ENCODE peak calls at places on chromosomes 16 and 17, in ten cellular contexts. C, T, X, D, V, I, A, F, Z and W are unnamed samples. For H3K27me3, the result is how much of the 10 kb centered on the place peaks cover.

GRCh38 chr16:89064606-89065444 is 28.8 kb upstream of the ACSF3 start:
- DNase-seq in C (no peak), T (no peak), X (no peak), D (no peak), V (no peak), I (no peak), A (no peak), F (no peak), Z (no peak), W (no peak)

GRCh38 chr17:7191571-7192270 is 12.6 kb upstream of the ASGR1 start:
- DNase-seq in C (peak), T (no peak), X (no peak), D (no peak), V (peak), I (no peak), A (peak), F (no peak), Z (peak), W (no peak)

GRCh38 chr17:56979091-56979480 is 1.2 kb downstream of the SCPEP1 start:
- DNase-seq in C (no peak), T (no peak), X (no peak), D (peak), V (no peak), I (no peak), A (no peak), F (no peak), Z (peak), W (no peak)

GRCh38 chr17:36980281-36980761 is 31.6 kb downstream of the AATF start:
- DNase-seq in C (no peak), T (no peak), X (peak), D (no peak), V (no peak), I (peak), A (no peak), F (no peak), Z (peak), W (no peak)

GRCh38 chr17:81251091-81251942 is 12.2 kb downstream of the NDUFAF8 start:
- DNase-seq in C (peak), T (no peak), X (no peak), D (no peak), V (no peak), I (no peak), A (peak), F (no peak), Z (no peak), W (no peak)

GRCh38 chr17:68910789-68911431 is 44.3 kb downstream of the ABCA8 start:
- DNase-seq in C (no peak), T (no peak), X (no peak), D (no peak), V (no peak), I (no peak), A (no peak), F (no peak), Z (no peak), W (no peak)

GRCh38 chr16:672371-672770 is 3.1 kb upstream of the RHBDL1 start:
- DNase-seq in C (no peak), T (no peak), X (no peak), D (no peak), V (no peak), I (no peak), A (no peak), F (no peak), Z (no peak), W (no peak)

GRCh38 chr17:43661699-43662431 is at the start of gene MEOX1:
- DNase-seq in C (peak), T (no peak), X (peak), D (peak), V (no peak), I (no peak), A (no peak), F (no peak), Z (no peak), W (peak)

GRCh38 chr16:27638833-27639587 is 89.1 kb downstream of the KATNIP start:
- DNase-seq in C (no peak), T (no peak), X (no peak), D (peak), V (no peak), I (no peak), A (no peak), F (no peak), Z (no peak), W (no peak)

GRCh38 chr17:39144414-39144813 is 7.0 kb downstream of the PLXDC1 start:
- DNase-seq in C (no peak), T (peak), X (peak), D (peak), V (peak), I (no peak), A (no peak), F (peak), Z (no peak), W (peak)

GRCh38 chr17:6066183-6066948 is 3.8 kb upstream of the WSCD1 start:
- DNase-seq in C (no peak), T (no peak), X (no peak), D (no peak), V (no peak), I (no peak), A (no peak), F (no peak), Z (no peak), W (no peak)

GRCh38 chr16:66832190-66832589 is 1.4 kb upstream of the NAE1 start:
- DNase-seq in C (no peak), T (no peak), X (no peak), D (no peak), V (no peak), I (no peak), A (no peak), F (no peak), Z (no peak), W (no peak)

GRCh38 chr17:7262192-7263070 is at the start of gene CLDN7:
- DNase-seq in C (no peak), T (no peak), X (no peak), D (no peak), V (peak), I (no peak), A (no peak), F (no peak), Z (peak), W (no peak)

GRCh38 chr17:19958023-19958422 is 19.6 kb downstream of the AKAP10 start:
- DNase-seq in C (no peak), T (no peak), X (peak), D (peak), V (no peak), I (peak), A (no peak), F (no peak), Z (peak), W (peak)

GRCh38 chr17:9622961-9623360 is 22.4 kb upstream of the USP43 start:
- DNase-seq in C (no peak), T (no peak), X (no peak), D (no peak), V (no peak), I (no peak), A (no peak), F (no peak), Z (no peak), W (no peak)

GRCh38 chr16:68644715-68645493 is at the start of gene CDH3:
- DNase-seq in C (peak), T (no peak), X (no peak), D (peak), V (peak), I (no peak), A (no peak), F (no peak), Z (peak), W (no peak)

GRCh38 chr17:78925234-78925633 is at the start of gene TIMP2:
- DNase-seq in C (peak), T (peak), X (peak), D (no peak), V (peak), I (peak), A (peak), F (no peak), Z (peak), W (peak)

GRCh38 chr17:43834106-43834505 is 1.2 kb upstream of the MPP3 start:
- DNase-seq in C (no peak), T (peak), X (peak), D (peak), V (no peak), I (no peak), A (no peak), F (no peak), Z (no peak), W (no peak)

GRCh38 chr16:7303014-7303676 is 29.5 kb upstream of the RBFOX1 start:
- DNase-seq in C (peak), T (no peak), X (no peak), D (no peak), V (no peak), I (no peak), A (no peak), F (no peak), Z (peak), W (no peak)

GRCh38 chr17:44110823-44111633 is 12.4 kb downstream of the HDAC5 start:
- DNase-seq in C (peak), T (peak), X (peak), D (peak), V (peak), I (peak), A (peak), F (peak), Z (peak), W (peak)

GRCh38 chr17:60165976-60166375 is 16.2 kb downstream of the CA4 start:
- DNase-seq in C (no peak), T (no peak), X (no peak), D (peak), V (no peak), I (no peak), A (no peak), F (no peak), Z (no peak), W (no peak)

GRCh38 chr17:1137465-1137894 is 42.3 kb downstream of the ABR start:
- DNase-seq in C (no peak), T (no peak), X (peak), D (no peak), V (no peak), I (peak), A (no peak), F (no peak), Z (no peak), W (no peak)

GRCh38 chr17:33989357-33990148 is 265.5 kb upstream of the CCL2 start:
- DNase-seq in C (no peak), T (no peak), X (no peak), D (no peak), V (no peak), I (no peak), A (no peak), F (no peak), Z (no peak), W (no peak)

GRCh38 chr17:42361781-42362186 is 26.5 kb downstream of the STAT3 start:
- DNase-seq in C (no peak), T (no peak), X (no peak), D (no peak), V (no peak), I (no peak), A (no peak), F (no peak), Z (no peak), W (no peak)

GRCh38 chr17:7041607-7042506 is 2.0 kb downstream of the SLC16A11 start:
- DNase-seq in C (no peak), T (no peak), X (no peak), D (no peak), V (no peak), I (no peak), A (no peak), F (no peak), Z (peak), W (no peak)

GRCh38 chr16:75227361-75228142 is 8.8 kb downstream of the CTRB1 start:
- DNase-seq in C (no peak), T (no peak), X (no peak), D (no peak), V (no peak), I (peak), A (no peak), F (no peak), Z (no peak), W (no peak)

GRCh38 chr17:45917081-45917480 is 22.7 kb downstream of the MAPT start:
- DNase-seq in C (no peak), T (no peak), X (no peak), D (no peak), V (no peak), I (no peak), A (no peak), F (no peak), Z (no peak), W (no peak)

GRCh38 chr16:9677301-9677653 is 505.0 kb downstream of the GRIN2A start:
- DNase-seq in C (no peak), T (no peak), X (no peak), D (no peak), V (no peak), I (no peak), A (no peak), F (no peak), Z (no peak), W (no peak)

GRCh38 chr17:55814377-55814776 is 63.5 kb downstream of the PCTP start:
- DNase-seq in C (no peak), T (no peak), X (peak), D (no peak), V (no peak), I (peak), A (no peak), F (no peak), Z (no peak), W (no peak)

GRCh38 chr16:1575578-1575977 is 36.3 kb downstream of the IFT140 start:
- DNase-seq in C (no peak), T (no peak), X (no peak), D (no peak), V (no peak), I (no peak), A (no peak), F (no peak), Z (no peak), W (no peak)

DNA sequence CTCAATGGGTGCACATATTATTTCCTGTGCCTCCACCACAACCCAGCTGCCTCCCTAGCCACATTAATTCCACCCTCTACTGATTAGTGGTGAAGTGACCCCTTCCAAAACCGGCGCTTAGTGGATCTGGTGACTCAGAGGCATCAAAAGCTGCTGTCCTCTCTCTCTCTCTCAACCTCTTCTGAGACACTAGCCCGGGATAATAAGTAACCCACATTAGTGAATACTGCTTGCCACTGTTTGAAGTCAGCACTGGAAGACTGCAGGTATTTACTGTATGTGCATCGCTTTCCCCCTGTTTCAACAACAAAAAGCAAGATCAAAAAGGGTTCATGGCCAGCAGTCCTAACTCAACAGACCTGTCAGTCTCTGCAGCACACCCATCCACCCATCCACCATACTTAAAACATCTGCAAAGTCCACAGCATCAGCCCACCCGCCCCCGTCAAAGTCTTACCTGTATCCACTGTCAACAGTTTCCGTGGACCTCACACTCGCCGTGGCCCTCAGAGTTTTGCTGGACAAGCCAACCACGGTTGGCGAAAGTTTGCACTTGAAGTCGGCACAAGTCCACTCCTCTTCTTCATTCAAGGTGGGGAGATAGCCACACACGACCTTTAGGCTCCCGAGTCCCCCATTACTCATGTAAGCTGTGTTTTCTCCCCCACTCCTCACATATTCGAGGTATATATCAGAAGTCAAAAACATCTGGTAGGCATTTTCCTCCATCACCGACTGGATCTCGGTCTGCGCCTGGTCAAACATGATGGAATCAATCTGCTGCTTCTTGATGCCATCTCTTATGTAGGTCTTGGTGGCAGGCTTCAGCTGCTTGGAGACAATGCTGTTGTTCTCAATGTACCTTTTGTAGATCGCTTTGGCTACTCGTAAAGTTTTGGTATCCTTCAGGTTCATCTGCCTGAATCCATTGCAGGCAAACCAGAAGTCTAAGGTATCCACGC is 3.8 kb downstream of the AXIN2 start:
- DNase-seq in C (no peak), T (no peak), X (no peak), D (no peak), V (no peak), I (no peak), A (no peak), F (no peak), Z (no peak), W (no peak)
- H3K4me3 ChIP-seq in C (peak), T (peak), X (no peak), D (no peak), V (no peak), I (no peak), A (no peak), F (peak), Z (peak), W (no peak)

DNA sequence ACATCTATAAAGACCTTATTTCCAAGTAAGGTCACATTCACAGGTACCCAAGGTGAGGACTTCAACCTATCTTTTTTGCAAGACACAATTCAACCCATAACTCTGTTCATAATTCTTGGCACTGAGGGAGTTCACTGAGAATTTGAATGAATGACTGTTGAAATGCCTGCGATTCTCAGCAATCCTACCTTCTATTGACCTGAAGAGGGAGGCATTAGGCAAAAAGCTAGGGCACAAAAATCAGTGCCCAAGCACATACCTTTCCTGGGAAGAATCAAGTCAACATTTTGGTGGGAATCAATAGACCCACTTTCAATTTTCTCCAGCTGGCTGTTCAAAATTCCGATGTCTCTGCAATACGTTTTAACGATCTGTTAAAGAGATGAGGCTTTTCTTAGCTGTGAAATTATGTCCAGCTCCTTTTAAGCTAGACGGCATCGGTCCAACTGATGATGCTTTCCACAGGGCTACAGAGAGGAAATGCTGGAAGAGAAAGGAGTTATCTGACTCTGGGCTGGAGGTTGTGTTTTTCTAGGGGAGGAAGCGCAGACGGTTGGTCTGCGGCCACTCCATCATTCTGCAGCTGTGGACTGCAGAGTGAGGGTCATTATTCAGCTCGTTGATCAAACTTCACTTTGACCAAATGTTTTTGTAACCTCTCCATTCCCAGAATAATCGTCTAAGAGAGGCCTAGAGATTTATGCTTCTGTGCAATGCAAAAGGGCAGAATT is 25.1 kb downstream of the BCO1 start:
- DNase-seq in C (no peak), T (peak), X (peak), D (no peak), V (no peak), I (peak), A (no peak), F (no peak), Z (no peak), W (no peak)
- TF ChIP-seq CTCF in C (peak), T (peak), X (peak), D (peak), V (no peak), I (no peak), A (peak), F (no peak), Z (no peak), W (peak)

DNA sequence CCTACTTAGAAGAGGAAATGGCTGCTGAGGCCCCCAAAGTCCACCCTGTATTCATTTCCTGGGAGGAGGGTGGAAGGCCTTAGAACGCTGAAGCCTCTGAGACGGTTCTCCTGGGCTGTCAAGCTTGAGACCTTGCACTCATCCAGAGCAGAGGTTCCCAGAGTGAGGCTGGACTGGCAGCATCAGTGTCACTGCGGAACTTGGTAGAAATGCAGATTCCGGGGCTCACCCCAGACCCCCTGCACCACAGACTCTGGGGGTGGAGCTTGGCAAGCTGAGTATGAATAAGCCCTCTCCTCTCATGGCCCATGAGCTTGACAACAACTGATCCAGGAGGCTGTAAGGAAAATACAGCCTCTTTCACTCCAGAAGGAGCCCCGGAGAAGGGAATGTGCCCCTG is 218.3 kb downstream of the IRF8 start:
- DNase-seq in C (no peak), T (peak), X (no peak), D (no peak), V (no peak), I (no peak), A (no peak), F (no peak), Z (no peak), W (no peak)
- H3K27me3 ChIP-seq in C (under half), T (under half), X (under half), D (under half), V (under half), I (under half), A (under half), F (under half), Z (under half), W (under half)

GRCh38 chr16:51155199-51155607 is 4.1 kb upstream of the SALL1 start:
- DNase-seq in C (peak), T (no peak), X (no peak), D (no peak), V (no peak), I (no peak), A (no peak), F (no peak), Z (peak), W (no peak)
- H3K4me3 ChIP-seq in C (peak), T (peak), X (peak), D (peak), V (peak), I (no peak), A (no peak), F (no peak), Z (peak), W (peak)

GRCh38 chr16:79369796-79370195 is 230.7 kb downstream of the MAF start:
- DNase-seq in C (no peak), T (no peak), X (peak), D (no peak), V (no peak), I (no peak), A (no peak), F (no peak), Z (no peak), W (no peak)

GRCh38 chr16:79367822-79368221 is 232.7 kb downstream of the MAF start:
- DNase-seq in C (no peak), T (no peak), X (no peak), D (no peak), V (no peak), I (no peak), A (no peak), F (no peak), Z (no peak), W (no peak)

GRCh38 chr16:79366635-79367034 is 233.9 kb downstream of the MAF start:
- DNase-seq in C (no peak), T (no peak), X (no peak), D (no peak), V (no peak), I (no peak), A (no peak), F (no peak), Z (no peak), W (no peak)

GRCh38 chr16:79372504-79373184 is 227.9 kb downstream of the MAF start:
- DNase-seq in C (no peak), T (no peak), X (peak), D (peak), V (no peak), I (no peak), A (no peak), F (no peak), Z (no peak), W (no peak)

GRCh38 chr16:79370736-79371135 is 229.8 kb downstream of the MAF start:
- DNase-seq in C (no peak), T (no peak), X (no peak), D (no peak), V (no peak), I (no peak), A (no peak), F (no peak), Z (no peak), W (no peak)
- TF ChIP-seq CTCF in C (no peak), T (no peak), X (no peak), D (no peak), V (no peak), I (no peak), A (no peak), F (no peak), Z (no peak), W (no peak)

GRCh38 chr16:54923055-54923473 is 7.6 kb upstream of the IRX5 start:
- DNase-seq in C (no peak), T (no peak), X (no peak), D (no peak), V (no peak), I (no peak), A (no peak), F (no peak), Z (no peak), W (no peak)
- H3K27me3 ChIP-seq in C (under half), T (under half), X (under half), D (under half), V (half or more), I (under half), A (under half), F (under half), Z (under half), W (under half)

GRCh38 chr16:80962879-80963278 is 43.8 kb downstream of the CMC2 start:
- DNase-seq in C (no peak), T (no peak), X (no peak), D (no peak), V (no peak), I (no peak), A (no peak), F (no peak), Z (no peak), W (no peak)

GRCh38 chr16:80969114-80969484 is 37.6 kb downstream of the CMC2 start:
- DNase-seq in C (no peak), T (no peak), X (no peak), D (no peak), V (no peak), I (no peak), A (no peak), F (no peak), Z (no peak), W (no peak)

GRCh38 chr16:80968386-80969113 is 38.1 kb downstream of the CMC2 start:
- DNase-seq in C (no peak), T (no peak), X (no peak), D (peak), V (no peak), I (peak), A (no peak), F (no peak), Z (no peak), W (no peak)

GRCh38 chr16:80966617-80967016 is 40.1 kb downstream of the CMC2 start:
- DNase-seq in C (no peak), T (no peak), X (no peak), D (no peak), V (no peak), I (no peak), A (no peak), F (no peak), Z (no peak), W (no peak)

GRCh38 chr16:80964351-80964750 is 42.3 kb downstream of the CMC2 start:
- DNase-seq in C (no peak), T (no peak), X (no peak), D (no peak), V (no peak), I (no peak), A (no peak), F (no peak), Z (no peak), W (no peak)
- H3K4me3 ChIP-seq in C (no peak), T (no peak), X (no peak), D (no peak), V (no peak), I (no peak), A (no peak), F (no peak), Z (no peak), W (no peak)